ENCODE peak calls at places on chromosomes 5 and 9, in eight cellular contexts. M is stomach; R is SK-N-MC; F is HuH-7.5; J is CD8-positive, alpha-beta memory T cell; V is EL; T is fibroblast of pulmonary artery; Y is neural progenitor cell. H is an unnamed sample.

GRCh38 chr9:114737118-114737517 is 55.1 kb upstream of the TEX48 start:
- DNase-seq in M (no peak), R (no peak), F (no peak), J (no peak), V (no peak), T (no peak), Y (no peak), H (no peak)

GRCh38 chr5:10034008-10034407 is 215.7 kb downstream of the ATPSCKMT start:
- DNase-seq in M (no peak), R (no peak), F (no peak), J (no peak), V (no peak), T (peak), Y (no peak), H (no peak)

GRCh38 chr5:179221196-179221876 is 123.9 kb downstream of the ADAMTS2 start:
- DNase-seq in M (no peak), R (no peak), F (no peak), J (no peak), V (no peak), T (no peak), Y (no peak), H (peak)

GRCh38 chr5:157172408-157172807 is 6.3 kb upstream of the GARIN3 start:
- DNase-seq in M (no peak), R (no peak), F (no peak), J (peak), V (no peak), T (no peak), Y (no peak), H (peak)

GRCh38 chr9:130536594-130537215 is 42.7 kb upstream of the FUBP3 start:
- DNase-seq in M (no peak), R (no peak), F (no peak), J (no peak), V (no peak), T (no peak), Y (no peak), H (no peak)

GRCh38 chr5:60346391-60346790 is 353.6 kb downstream of the DEPDC1B start:
- DNase-seq in M (no peak), R (no peak), F (no peak), J (no peak), V (peak), T (no peak), Y (no peak), H (no peak)

GRCh38 chr9:5553211-5553610 is 42.9 kb downstream of the PDCD1LG2 start:
- DNase-seq in M (no peak), R (no peak), F (no peak), J (no peak), V (peak), T (peak), Y (no peak), H (no peak)

GRCh38 chr5:62560786-62561185 is 17.8 kb upstream of the LRRC70 start:
- DNase-seq in M (no peak), R (no peak), F (no peak), J (no peak), V (no peak), T (no peak), Y (no peak), H (no peak)

GRCh38 chr5:112957970-112958773 is 18.4 kb upstream of the DCP2 start:
- DNase-seq in M (peak), R (no peak), F (no peak), J (no peak), V (peak), T (peak), Y (no peak), H (peak)

GRCh38 chr5:139814191-139814601 is 18.6 kb downstream of the PSD2 start:
- DNase-seq in M (no peak), R (no peak), F (no peak), J (no peak), V (no peak), T (no peak), Y (no peak), H (no peak)

GRCh38 chr9:130254753-130255637 is 10.6 kb upstream of the HMCN2 start:
- DNase-seq in M (no peak), R (no peak), F (no peak), J (no peak), V (no peak), T (no peak), Y (no peak), H (no peak)

GRCh38 chr9:134726722-134727034 is 85.1 kb downstream of the COL5A1 start:
- DNase-seq in M (no peak), R (no peak), F (no peak), J (no peak), V (no peak), T (no peak), Y (no peak), H (no peak)

GRCh38 chr5:131952286-131952857 is 6.9 kb upstream of the MEIKIN start:
- DNase-seq in M (no peak), R (peak), F (no peak), J (no peak), V (no peak), T (peak), Y (no peak), H (no peak)

GRCh38 chr9:93673271-93673843 is 97.0 kb downstream of the PHF2 start:
- DNase-seq in M (peak), R (no peak), F (no peak), J (no peak), V (no peak), T (peak), Y (no peak), H (peak)

GRCh38 chr5:84286662-84287061 is 98.0 kb downstream of the EDIL3 start:
- DNase-seq in M (no peak), R (no peak), F (no peak), J (no peak), V (no peak), T (no peak), Y (no peak), H (no peak)

GRCh38 chr5:97600486-97600885 is 417.4 kb upstream of the RIOK2 start:
- DNase-seq in M (no peak), R (no peak), F (no peak), J (no peak), V (peak), T (no peak), Y (no peak), H (no peak)

GRCh38 chr9:136973618-136974617 is 3.4 kb upstream of the PTGDS start:
- DNase-seq in M (no peak), R (no peak), F (no peak), J (no peak), V (no peak), T (no peak), Y (no peak), H (no peak)

H was measured in mucosa of descending colon.